ENCODE peak calls at places on chromosomes 1 and 21, in six cellular contexts. Q is AG10803, S is astrocyte of the spinal cord, P is fibroblast of mammary gland, C is adipocyte, I is A549. F is an unnamed sample.

GRCh38 chr21:42039911-42040351 is 29.8 kb upstream of the ZBTB21 start:
- DNase-seq in Q (peak; percentile 78), S (no peak), P (peak; percentile 91), C (peak; percentile 42), I (no peak), F (peak; percentile 73)

GRCh38 chr1:58251415-58252073 is 295.0 kb downstream of the OMA1 start:
- DNase-seq in Q (no peak), S (no peak), P (peak; percentile 16), C (no peak), I (no peak), F (no peak)

GRCh38 chr1:55235722-55236121 is 20.6 kb upstream of the USP24 start:
- DNase-seq in Q (peak; percentile 87), S (peak; percentile 80), P (peak; percentile 82), C (peak; percentile 83), I (no peak), F (peak; percentile 57)

GRCh38 chr1:151612506-151613274 is 840 bp downstream of the SNX27 start:
- DNase-seq in Q (peak; percentile 16), S (no peak), P (peak; percentile 22), C (peak; percentile 66), I (peak; percentile 26), F (no peak)

GRCh38 chr1:208238710-208239517 is 5.3 kb downstream of the PLXNA2 start:
- DNase-seq in Q (peak; percentile 55), S (peak; percentile 67), P (peak; percentile 61), C (peak; percentile 90), I (peak; percentile 42), F (peak; percentile 77)

GRCh38 chr1:81666586-81666985 is 134.1 kb upstream of the ADGRL2 start:
- DNase-seq in Q (no peak), S (peak; percentile 13), P (no peak), C (no peak), I (no peak), F (no peak)

GRCh38 chr1:222084996-222085395 is 343.1 kb upstream of the DUSP10 start:
- DNase-seq in Q (peak; percentile 94), S (no peak), P (peak; percentile 91), C (no peak), I (no peak), F (peak; percentile 99)

GRCh38 chr21:36162631-36163030 is 6.0 kb downstream of the DOP1B start:
- DNase-seq in Q (no peak), S (no peak), P (no peak), C (no peak), I (no peak), F (no peak)

GRCh38 chr1:229298887-229299503 is 28.1 kb downstream of the RAB4A start:
- DNase-seq in Q (no peak), S (no peak), P (no peak), C (no peak), I (no peak), F (no peak)

GRCh38 chr21:40685121-40685630 is 161.8 kb downstream of the DSCAM start:
- DNase-seq in Q (no peak), S (no peak), P (no peak), C (no peak), I (no peak), F (no peak)

GRCh38 chr1:153292185-153292584 is 20.6 kb downstream of the PGLYRP3 start:
- DNase-seq in Q (no peak), S (no peak), P (no peak), C (no peak), I (no peak), F (no peak)

GRCh38 chr1:53369761-53370160 is 41.9 kb upstream of the LRP8 start:
- DNase-seq in Q (no peak), S (no peak), P (no peak), C (no peak), I (no peak), F (no peak)

GRCh38 chr1:213131851-213132655 is 81.0 kb downstream of the RPS6KC1 start:
- DNase-seq in Q (no peak), S (no peak), P (no peak), C (peak; percentile 23), I (no peak), F (no peak)

GRCh38 chr1:195030793-195031192 is 1577.4 kb downstream of the KCNT2 start:
- DNase-seq in Q (no peak), S (no peak), P (no peak), C (no peak), I (no peak), F (no peak)

GRCh38 chr1:25683731-25684130 is 67.1 kb downstream of the MAN1C1 start:
- DNase-seq in Q (peak; percentile 33), S (no peak), P (no peak), C (no peak), I (no peak), F (peak; percentile 64)

GRCh38 chr1:89987170-89987819 is 7.6 kb upstream of the ZNF326 start:
- DNase-seq in Q (peak; percentile 76), S (peak; percentile 80), P (peak; percentile 81), C (peak; percentile 92), I (peak; percentile 79), F (peak; percentile 89)

GRCh38 chr1:6554031-6554906 is at the start of gene NOL9:
- DNase-seq in Q (peak; percentile 88), S (peak; percentile 90), P (peak; percentile 87), C (peak; percentile 96), I (peak; percentile 86), F (peak; percentile 91)

GRCh38 chr1:117608758-117609157 is 2.9 kb downstream of the TENT5C start:
- DNase-seq in Q (no peak), S (no peak), P (no peak), C (no peak), I (no peak), F (no peak)

GRCh38 chr1:33454646-33455282 is 17.7 kb upstream of the ZSCAN20 start:
- DNase-seq in Q (no peak), S (peak; percentile 68), P (peak; percentile 49), C (no peak), I (no peak), F (no peak)

GRCh38 chr1:220880726-220881506 is 1.7 kb downstream of the HLX start:
- DNase-seq in Q (no peak), S (peak; percentile 71), P (no peak), C (no peak), I (no peak), F (peak; percentile 77)

GRCh38 chr1:190477687-190478192 is at the start of gene BRINP3:
- DNase-seq in Q (no peak), S (peak; percentile 8), P (no peak), C (peak; percentile 10), I (no peak), F (peak; percentile 12)

GRCh38 chr21:37043818-37044217 is 29.1 kb downstream of the PIGP start:
- DNase-seq in Q (no peak), S (no peak), P (no peak), C (no peak), I (no peak), F (no peak)

GRCh38 chr1:185853739-185854138 is 119.5 kb downstream of the HMCN1 start:
- DNase-seq in Q (peak; percentile 93), S (peak; percentile 88), P (peak; percentile 87), C (peak; percentile 92), I (peak; percentile 12), F (peak; percentile 91)

GRCh38 chr1:200131551-200132125 is 104.1 kb downstream of the NR5A2 start:
- DNase-seq in Q (no peak), S (peak; percentile 6), P (no peak), C (no peak), I (peak; percentile 89), F (peak; percentile 22)

GRCh38 chr1:93746423-93746822 is 64.8 kb upstream of the BCAR3 start:
- DNase-seq in Q (no peak), S (no peak), P (no peak), C (no peak), I (no peak), F (no peak)
- H3K4me3 ChIP-seq in Q (no peak overlapping the region), S (no peak overlapping the region), P (no peak overlapping the region), C (no peak overlapping the region), I (no peak overlapping the region), F (no peak overlapping the region)

GRCh38 chr1:111204211-111204883 is 3.9 kb upstream of the DENND2D start:
- DNase-seq in Q (no peak), S (no peak), P (no peak), C (peak; percentile 45), I (peak; percentile 10), F (no peak)
- H3K4me3 ChIP-seq in Q (peak overlapping the region; percentile 59), S (peak overlapping the region; percentile 45), P (peak overlapping the region; percentile 37), C (peak overlapping the region; percentile 77), I (peak overlapping the region; percentile 61), F (peak overlapping the region; percentile 65)

GRCh38 chr1:181413836-181414235 is 69.5 kb upstream of the CACNA1E start:
- DNase-seq in Q (no peak), S (no peak), P (no peak), C (no peak), I (no peak), F (no peak)

GRCh38 chr1:181412746-181413145 is 70.6 kb upstream of the CACNA1E start:
- DNase-seq in Q (no peak), S (no peak), P (no peak), C (no peak), I (no peak), F (no peak)

GRCh38 chr1:181416268-181416855 is 67.0 kb upstream of the CACNA1E start:
- DNase-seq in Q (no peak), S (no peak), P (no peak), C (no peak), I (no peak), F (no peak)

GRCh38 chr1:181413195-181413815 is 70.0 kb upstream of the CACNA1E start:
- DNase-seq in Q (no peak), S (no peak), P (no peak), C (no peak), I (no peak), F (no peak)

DNA sequence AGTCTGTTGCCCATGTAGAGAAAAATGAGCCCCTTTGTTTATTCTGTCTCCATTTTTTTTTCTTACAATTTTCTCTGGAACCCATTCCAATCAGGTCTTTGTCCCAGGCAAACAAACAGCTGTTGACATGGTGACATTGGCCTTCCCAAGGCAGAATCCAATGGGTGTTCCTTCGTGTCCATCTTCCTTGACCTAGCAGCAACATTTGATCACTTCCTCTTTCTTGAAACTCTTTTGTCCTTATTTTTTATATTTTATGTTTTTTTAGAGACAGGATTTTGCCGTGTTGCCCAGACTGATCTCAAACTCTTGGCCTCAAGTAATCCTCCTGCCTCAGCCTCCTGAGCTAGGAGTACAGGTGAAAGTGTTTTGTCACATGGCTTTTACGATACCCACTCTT is 65.4 kb upstream of the CACNA1E start:
- DNase-seq in Q (no peak), S (no peak), P (no peak), C (no peak), I (no peak), F (no peak)
- H3K4me3 ChIP-seq in Q (no peak overlapping the region), S (no peak overlapping the region), P (no peak overlapping the region), C (no peak overlapping the region), I (no peak overlapping the region), F (no peak overlapping the region)

GRCh38 chr1:20124451-20125057 is 5.2 kb upstream of the PLA2G2D start:
- DNase-seq in Q (peak; percentile 72), S (peak; percentile 77), P (peak; percentile 83), C (peak; percentile 42), I (peak; percentile 42), F (peak; percentile 87)
- H3K4me3 ChIP-seq in Q (no peak overlapping the region), S (no peak overlapping the region), P (no peak overlapping the region), C (no peak overlapping the region), I (no peak overlapping the region), F (no peak overlapping the region)

GRCh38 chr1:107776898-107777663 is 187.9 kb downstream of the VAV3 start:
- DNase-seq in Q (no peak), S (no peak), P (no peak), C (no peak), I (no peak), F (no peak)
- H3K4me3 ChIP-seq in Q (no peak overlapping the region), S (no peak overlapping the region), P (no peak overlapping the region), C (no peak overlapping the region), I (no peak overlapping the region), F (no peak overlapping the region)

DNA sequence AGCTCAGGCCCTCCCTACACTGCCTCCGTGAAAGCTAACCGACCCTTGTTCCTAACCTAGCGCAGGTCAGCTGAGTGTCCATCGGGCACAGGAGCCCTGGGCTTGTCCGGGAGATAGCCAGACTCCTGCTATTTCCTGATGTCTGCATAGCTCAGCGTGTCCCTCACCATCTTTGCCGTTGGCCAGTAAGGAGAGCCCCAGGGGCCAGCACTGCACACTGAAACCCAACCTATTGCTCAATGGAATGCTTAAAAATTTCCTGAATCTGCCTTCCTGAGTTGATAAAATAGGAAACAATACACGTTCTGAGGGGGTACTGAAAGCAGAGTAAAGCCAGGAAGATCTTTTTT is 2.2 kb downstream of the RUNX1 start:
- DNase-seq in Q (peak; percentile 71), S (no peak), P (no peak), C (peak; percentile 77), I (no peak), F (no peak)
- H3K4me3 ChIP-seq in Q (peak overlapping the region; percentile 74), S (peak overlapping the region; percentile 64), P (peak overlapping the region; percentile 13), C (peak overlapping the region; percentile 76), I (no peak overlapping the region), F (peak overlapping the region; percentile 45)

F was measured in fibroblast of the aortic adventitia.